ENCODE peak calls at places on chromosomes 6 and 20, in eight cellular contexts. D is T47D; P is activated CD4-positive, alpha-beta T cell treated with anti-CD3 and anti-CD28 coated beads, Interleukin-2, amount 50 U/mL, for 4 hours; E is GM04503; Z is trophoblast cell; W is activated CD8-positive, alpha-beta memory T cell treated with anti-CD3 and anti-CD28 coated beads for 1 hour; N is iPS-NIHi11; X is PC-9. F is an unnamed sample.

GRCh38 chr6:168371635-168371988 is 52.0 kb upstream of the DACT2 start:
- DNase-seq in D (no peak), P (no peak), E (no peak), Z (no peak), W (no peak), N (no peak), X (no peak), F (no peak)

GRCh38 chr6:24854077-24854670 is 55.5 kb upstream of the ARMH2 start:
- DNase-seq in D (no peak), P (no peak), E (no peak), Z (no peak), W (no peak), N (no peak), X (no peak), F (no peak)

GRCh38 chr20:25356294-25356933 is 34.2 kb downstream of the ABHD12 start:
- DNase-seq in D (no peak), P (no peak), E (no peak), Z (no peak), W (no peak), N (peak), X (no peak), F (peak)

GRCh38 chr6:43916924-43917877 is 147.2 kb downstream of the VEGFA start:
- DNase-seq in D (no peak), P (no peak), E (peak), Z (peak), W (no peak), N (no peak), X (no peak), F (no peak)

GRCh38 chr20:62922451-62922921 is 3.8 kb downstream of the DIDO1 start:
- DNase-seq in D (no peak), P (peak), E (no peak), Z (no peak), W (no peak), N (no peak), X (no peak), F (no peak)

GRCh38 chr6:45084257-45084656 is 243.9 kb upstream of the RUNX2 start:
- DNase-seq in D (no peak), P (no peak), E (no peak), Z (peak), W (no peak), N (no peak), X (no peak), F (no peak)

GRCh38 chr6:124742971-124743370 is 219.3 kb upstream of the RNF217 start:
- DNase-seq in D (no peak), P (no peak), E (no peak), Z (no peak), W (no peak), N (no peak), X (no peak), F (no peak)

GRCh38 chr6:4794140-4794707 is 18.0 kb downstream of the CDYL start:
- DNase-seq in D (no peak), P (no peak), E (no peak), Z (no peak), W (no peak), N (peak), X (no peak), F (no peak)

GRCh38 chr6:30091577-30092381 is 16.2 kb upstream of the RNF39 start:
- DNase-seq in D (no peak), P (no peak), E (peak), Z (peak), W (no peak), N (peak), X (peak), F (no peak)

GRCh38 chr6:2611092-2611491 is 139.6 kb downstream of the MYLK4 start:
- DNase-seq in D (no peak), P (no peak), E (no peak), Z (no peak), W (no peak), N (no peak), X (peak), F (no peak)

GRCh38 chr20:62762801-62763368 is 33.4 kb upstream of the MRGBP start:
- DNase-seq in D (no peak), P (no peak), E (no peak), Z (no peak), W (no peak), N (no peak), X (no peak), F (no peak)

GRCh38 chr6:159513074-159513473 is 180.0 kb downstream of the SOD2 start:
- DNase-seq in D (no peak), P (no peak), E (no peak), Z (no peak), W (no peak), N (no peak), X (no peak), F (no peak)

GRCh38 chr6:15253107-15254073 is 7.5 kb downstream of the JARID2 start:
- DNase-seq in D (no peak), P (no peak), E (no peak), Z (no peak), W (no peak), N (no peak), X (no peak), F (no peak)

GRCh38 chr6:38195113-38195635 is 375.6 kb downstream of the ZFAND3 start:
- DNase-seq in D (no peak), P (no peak), E (no peak), Z (no peak), W (no peak), N (no peak), X (no peak), F (no peak)

GRCh38 chr6:134064461-134064860 is 12.0 kb upstream of the SLC2A12 start:
- DNase-seq in D (no peak), P (no peak), E (no peak), Z (no peak), W (no peak), N (no peak), X (no peak), F (no peak)

GRCh38 chr20:33301192-33301930 is 18.3 kb downstream of the BPIFB1 start:
- DNase-seq in D (no peak), P (no peak), E (peak), Z (peak), W (no peak), N (no peak), X (peak), F (no peak)

GRCh38 chr6:116633685-116634084 is 17.4 kb downstream of the RSPH4A start:
- DNase-seq in D (no peak), P (no peak), E (no peak), Z (no peak), W (no peak), N (peak), X (no peak), F (no peak)

GRCh38 chr20:63736893-63737689 is 627 bp downstream of the LIME1 start:
- DNase-seq in D (peak), P (peak), E (no peak), Z (peak), W (peak), N (peak), X (peak), F (no peak)

GRCh38 chr6:34457392-34457746 is 8.5 kb upstream of the PACSIN1 start:
- DNase-seq in D (no peak), P (no peak), E (no peak), Z (no peak), W (no peak), N (no peak), X (no peak), F (no peak)